ENCODE peak calls at places on chromosomes 12 and 14, in four cellular contexts. One of them, this sample, is unnamed. For H3K4me1 and H3K36me3, the result is how much of the 10 kb centered on the place peaks cover.

GRCh38 chr12:66398931-66399625 is 96.8 kb downstream of the HELB start:
- DNase-seq in left ventricle myocardium inferior: no peak
- DNase-seq in heart right ventricle: no peak
- DNase-seq in CD4-positive, CD25-positive, alpha-beta regulatory T cell: no peak
- DNase-seq in this sample: no peak

GRCh38 chr12:67477682-67478265 is 170.8 kb upstream of the DYRK2 start:
- DNase-seq in left ventricle myocardium inferior: no peak
- DNase-seq in heart right ventricle: no peak
- DNase-seq in CD4-positive, CD25-positive, alpha-beta regulatory T cell: no peak
- DNase-seq in this sample: no peak

GRCh38 chr14:34569750-34570149 is 30.2 kb upstream of the EAPP start:
- DNase-seq in left ventricle myocardium inferior: no peak
- DNase-seq in heart right ventricle: no peak
- DNase-seq in CD4-positive, CD25-positive, alpha-beta regulatory T cell: no peak
- DNase-seq in this sample: no peak

GRCh38 chr12:99059824-99060526 is 414.9 kb downstream of the APAF1 start:
- DNase-seq in left ventricle myocardium inferior: no peak
- DNase-seq in heart right ventricle: peak
- DNase-seq in CD4-positive, CD25-positive, alpha-beta regulatory T cell: no peak
- DNase-seq in this sample: no peak

GRCh38 chr12:93740721-93741120 is 63.5 kb downstream of the CRADD start:
- DNase-seq in left ventricle myocardium inferior: no peak
- DNase-seq in heart right ventricle: no peak
- DNase-seq in CD4-positive, CD25-positive, alpha-beta regulatory T cell: no peak
- DNase-seq in this sample: no peak

GRCh38 chr12:75747572-75747995 is 236.2 kb upstream of the KRR1 start:
- DNase-seq in left ventricle myocardium inferior: no peak
- DNase-seq in heart right ventricle: no peak
- DNase-seq in CD4-positive, CD25-positive, alpha-beta regulatory T cell: no peak
- DNase-seq in this sample: no peak

GRCh38 chr14:57390806-57391562 is 598 bp downstream of the NAA30 start:
- DNase-seq in left ventricle myocardium inferior: peak
- DNase-seq in heart right ventricle: peak
- DNase-seq in CD4-positive, CD25-positive, alpha-beta regulatory T cell: peak
- DNase-seq in this sample: no peak

GRCh38 chr14:105468621-105469241 is 5.9 kb upstream of the CRIP2 start:
- DNase-seq in left ventricle myocardium inferior: peak
- DNase-seq in heart right ventricle: peak
- DNase-seq in CD4-positive, CD25-positive, alpha-beta regulatory T cell: no peak
- DNase-seq in this sample: no peak

GRCh38 chr12:101963703-101964102 is 86.3 kb downstream of the DRAM1 start:
- DNase-seq in left ventricle myocardium inferior: no peak
- DNase-seq in heart right ventricle: peak
- DNase-seq in CD4-positive, CD25-positive, alpha-beta regulatory T cell: no peak
- DNase-seq in this sample: no peak

GRCh38 chr14:69620981-69621380 is 9.6 kb downstream of the SUSD6 start:
- DNase-seq in left ventricle myocardium inferior: no peak
- DNase-seq in heart right ventricle: no peak
- DNase-seq in CD4-positive, CD25-positive, alpha-beta regulatory T cell: no peak
- DNase-seq in this sample: no peak

GRCh38 chr14:69625299-69626131 is 14.1 kb downstream of the SUSD6 start:
- DNase-seq in left ventricle myocardium inferior: peak
- DNase-seq in heart right ventricle: peak
- DNase-seq in CD4-positive, CD25-positive, alpha-beta regulatory T cell: peak
- DNase-seq in this sample: no peak

GRCh38 chr14:69626132-69626500 is 14.7 kb downstream of the SUSD6 start:
- DNase-seq in left ventricle myocardium inferior: no peak
- DNase-seq in heart right ventricle: no peak
- DNase-seq in CD4-positive, CD25-positive, alpha-beta regulatory T cell: no peak
- DNase-seq in this sample: no peak

GRCh38 chr14:69620211-69620611 is 8.8 kb downstream of the SUSD6 start:
- DNase-seq in left ventricle myocardium inferior: no peak
- DNase-seq in heart right ventricle: no peak
- DNase-seq in CD4-positive, CD25-positive, alpha-beta regulatory T cell: peak
- DNase-seq in this sample: no peak

DNA sequence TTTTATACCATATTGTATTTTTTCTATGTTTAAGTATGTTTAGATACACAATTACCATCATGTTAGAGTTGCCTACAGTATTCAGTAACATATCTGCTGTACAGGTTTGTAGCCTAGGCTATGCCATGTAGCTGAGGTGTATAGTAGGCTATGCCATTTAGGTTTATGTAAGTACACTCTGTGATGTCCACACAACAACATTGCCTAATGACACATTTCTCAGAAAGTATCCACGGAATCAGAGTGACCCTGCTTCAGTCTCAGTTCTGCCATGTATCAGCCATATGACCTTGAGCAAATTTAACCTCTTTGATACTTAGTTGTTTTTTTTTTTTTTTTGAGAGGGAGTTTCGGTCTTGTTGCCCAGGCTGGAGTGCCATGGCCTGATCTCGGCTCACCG is 12.7 kb downstream of the SUSD6 start:
- DNase-seq in left ventricle myocardium inferior: no peak
- DNase-seq in heart right ventricle: no peak
- DNase-seq in CD4-positive, CD25-positive, alpha-beta regulatory T cell: no peak
- DNase-seq in this sample: no peak
- H3K4me1 ChIP-seq in left ventricle myocardium inferior: half or more
- H3K4me1 ChIP-seq in heart right ventricle: half or more
- H3K4me1 ChIP-seq in CD4-positive, CD25-positive, alpha-beta regulatory T cell: half or more
- H3K4me1 ChIP-seq in this sample: under half

GRCh38 chr12:50103767-50104321 is at the start of gene GPD1:
- DNase-seq in left ventricle myocardium inferior: peak
- DNase-seq in heart right ventricle: peak
- DNase-seq in CD4-positive, CD25-positive, alpha-beta regulatory T cell: no peak
- DNase-seq in this sample: no peak

GRCh38 chr12:50105913-50106450 is 2.2 kb downstream of the GPD1 start:
- DNase-seq in left ventricle myocardium inferior: no peak
- DNase-seq in heart right ventricle: no peak
- DNase-seq in CD4-positive, CD25-positive, alpha-beta regulatory T cell: no peak
- DNase-seq in this sample: no peak

GRCh38 chr12:50103351-50103750 is 457 bp upstream of the GPD1 start:
- DNase-seq in left ventricle myocardium inferior: no peak
- DNase-seq in heart right ventricle: no peak
- DNase-seq in CD4-positive, CD25-positive, alpha-beta regulatory T cell: no peak
- DNase-seq in this sample: no peak

GRCh38 chr12:50102648-50103309 is 1.0 kb upstream of the GPD1 start:
- DNase-seq in left ventricle myocardium inferior: no peak
- DNase-seq in heart right ventricle: no peak
- DNase-seq in CD4-positive, CD25-positive, alpha-beta regulatory T cell: no peak
- DNase-seq in this sample: no peak

GRCh38 chr12:50104614-50105366 is 982 bp downstream of the GPD1 start:
- DNase-seq in left ventricle myocardium inferior: no peak
- DNase-seq in heart right ventricle: no peak
- DNase-seq in CD4-positive, CD25-positive, alpha-beta regulatory T cell: no peak
- DNase-seq in this sample: no peak
- H3K4me3 ChIP-seq in left ventricle myocardium inferior: peak
- H3K4me3 ChIP-seq in heart right ventricle: no peak
- H3K4me3 ChIP-seq in CD4-positive, CD25-positive, alpha-beta regulatory T cell: no peak
- H3K4me3 ChIP-seq in this sample: no peak

GRCh38 chr14:22842211-22843122 is 6.1 kb downstream of the MMP14 start:
- DNase-seq in left ventricle myocardium inferior: no peak
- DNase-seq in heart right ventricle: no peak
- DNase-seq in CD4-positive, CD25-positive, alpha-beta regulatory T cell: no peak
- DNase-seq in this sample: no peak

GRCh38 chr14:22841311-22841710 is 4.9 kb downstream of the MMP14 start:
- DNase-seq in left ventricle myocardium inferior: no peak
- DNase-seq in heart right ventricle: no peak
- DNase-seq in CD4-positive, CD25-positive, alpha-beta regulatory T cell: no peak
- DNase-seq in this sample: no peak

GRCh38 chr14:22839159-22839779 is 2.9 kb downstream of the MMP14 start:
- DNase-seq in left ventricle myocardium inferior: no peak
- DNase-seq in heart right ventricle: no peak
- DNase-seq in CD4-positive, CD25-positive, alpha-beta regulatory T cell: no peak
- DNase-seq in this sample: no peak

GRCh38 chr14:22843123-22843925 is 6.9 kb downstream of the MMP14 start:
- DNase-seq in left ventricle myocardium inferior: no peak
- DNase-seq in heart right ventricle: no peak
- DNase-seq in CD4-positive, CD25-positive, alpha-beta regulatory T cell: no peak
- DNase-seq in this sample: no peak

GRCh38 chr14:22841769-22842168 is 5.4 kb downstream of the MMP14 start:
- DNase-seq in left ventricle myocardium inferior: no peak
- DNase-seq in heart right ventricle: no peak
- DNase-seq in CD4-positive, CD25-positive, alpha-beta regulatory T cell: no peak
- DNase-seq in this sample: no peak
- H3K36me3 ChIP-seq in left ventricle myocardium inferior: half or more
- H3K36me3 ChIP-seq in heart right ventricle: under half
- H3K36me3 ChIP-seq in CD4-positive, CD25-positive, alpha-beta regulatory T cell: under half
- H3K36me3 ChIP-seq in this sample: under half

GRCh38 chr12:15824516-15824915 is 35.3 kb upstream of the EPS8 start:
- DNase-seq in left ventricle myocardium inferior: no peak
- DNase-seq in heart right ventricle: no peak
- DNase-seq in CD4-positive, CD25-positive, alpha-beta regulatory T cell: no peak
- DNase-seq in this sample: no peak

GRCh38 chr12:15818418-15818817 is 29.2 kb upstream of the EPS8 start:
- DNase-seq in left ventricle myocardium inferior: no peak
- DNase-seq in heart right ventricle: no peak
- DNase-seq in CD4-positive, CD25-positive, alpha-beta regulatory T cell: no peak
- DNase-seq in this sample: no peak

GRCh38 chr12:15819644-15820437 is 30.7 kb upstream of the EPS8 start:
- DNase-seq in left ventricle myocardium inferior: no peak
- DNase-seq in heart right ventricle: no peak
- DNase-seq in CD4-positive, CD25-positive, alpha-beta regulatory T cell: no peak
- DNase-seq in this sample: no peak

GRCh38 chr12:15827136-15827535 is 37.9 kb upstream of the EPS8 start:
- DNase-seq in left ventricle myocardium inferior: no peak
- DNase-seq in heart right ventricle: no peak
- DNase-seq in CD4-positive, CD25-positive, alpha-beta regulatory T cell: no peak
- DNase-seq in this sample: no peak

GRCh38 chr12:15823360-15824128 is 34.4 kb upstream of the EPS8 start:
- DNase-seq in left ventricle myocardium inferior: no peak
- DNase-seq in heart right ventricle: no peak
- DNase-seq in CD4-positive, CD25-positive, alpha-beta regulatory T cell: no peak
- DNase-seq in this sample: peak
- H3K4me1 ChIP-seq in left ventricle myocardium inferior: under half
- H3K4me1 ChIP-seq in heart right ventricle: under half
- H3K4me1 ChIP-seq in CD4-positive, CD25-positive, alpha-beta regulatory T cell: under half
- H3K4me1 ChIP-seq in this sample: under half

GRCh38 chr14:51963164-51963733 is 26.1 kb upstream of the RTRAF start:
- DNase-seq in left ventricle myocardium inferior: no peak
- DNase-seq in heart right ventricle: no peak
- DNase-seq in CD4-positive, CD25-positive, alpha-beta regulatory T cell: no peak
- DNase-seq in this sample: peak
- H3K4me3 ChIP-seq in left ventricle myocardium inferior: peak
- H3K4me3 ChIP-seq in heart right ventricle: peak
- H3K4me3 ChIP-seq in CD4-positive, CD25-positive, alpha-beta regulatory T cell: peak
- H3K4me3 ChIP-seq in this sample: no peak

DNA sequence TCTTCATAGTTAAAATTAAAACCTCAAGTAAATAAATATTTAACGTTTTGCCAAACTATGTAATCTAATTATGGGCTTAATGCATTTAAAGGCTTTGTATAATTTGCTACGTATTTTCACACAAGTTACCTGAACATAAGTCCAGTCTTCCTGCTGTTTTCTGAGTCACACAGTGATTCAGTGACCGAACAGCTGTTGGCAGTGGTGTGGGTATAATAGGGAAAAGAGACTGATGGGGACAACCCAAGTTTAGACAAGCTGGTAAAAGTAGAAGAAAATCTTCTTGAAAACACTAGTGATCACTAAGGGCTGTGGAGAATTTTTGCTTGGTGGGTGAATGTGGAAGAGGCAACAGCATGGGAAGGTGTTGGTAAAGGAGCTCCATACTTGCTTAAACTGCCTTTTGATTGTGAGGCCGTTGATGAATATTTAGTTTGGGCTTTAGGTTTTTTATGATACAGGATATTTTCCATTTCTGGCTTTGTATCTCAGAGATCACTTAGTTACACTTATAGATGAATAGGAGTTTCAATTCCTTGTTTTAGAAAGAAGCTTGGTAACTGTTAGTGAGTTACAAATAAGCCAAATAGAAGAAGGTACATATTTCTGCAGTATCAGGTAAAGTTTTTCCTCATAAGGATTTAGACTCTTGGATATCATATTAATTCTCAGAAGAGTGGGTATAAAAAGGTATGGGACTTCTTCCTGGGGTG is 23.9 kb downstream of the LRRK2 start:
- DNase-seq in left ventricle myocardium inferior: no peak
- DNase-seq in heart right ventricle: no peak
- DNase-seq in CD4-positive, CD25-positive, alpha-beta regulatory T cell: no peak
- DNase-seq in this sample: no peak
- H3K36me3 ChIP-seq in left ventricle myocardium inferior: under half
- H3K36me3 ChIP-seq in heart right ventricle: under half
- H3K36me3 ChIP-seq in CD4-positive, CD25-positive, alpha-beta regulatory T cell: under half
- H3K36me3 ChIP-seq in this sample: under half

GRCh38 chr14:103763730-103764488 is 48.3 kb downstream of the ZFYVE21 start:
- DNase-seq in left ventricle myocardium inferior: no peak
- DNase-seq in heart right ventricle: no peak
- DNase-seq in CD4-positive, CD25-positive, alpha-beta regulatory T cell: no peak
- DNase-seq in this sample: no peak

GRCh38 chr14:103770500-103770899 is 54.9 kb downstream of the ZFYVE21 start:
- DNase-seq in left ventricle myocardium inferior: no peak
- DNase-seq in heart right ventricle: no peak
- DNase-seq in CD4-positive, CD25-positive, alpha-beta regulatory T cell: no peak
- DNase-seq in this sample: no peak

GRCh38 chr14:103770902-103771301 is 55.3 kb downstream of the ZFYVE21 start:
- DNase-seq in left ventricle myocardium inferior: no peak
- DNase-seq in heart right ventricle: no peak
- DNase-seq in CD4-positive, CD25-positive, alpha-beta regulatory T cell: no peak
- DNase-seq in this sample: no peak

GRCh38 chr14:103765526-103765925 is 49.9 kb downstream of the ZFYVE21 start:
- DNase-seq in left ventricle myocardium inferior: no peak
- DNase-seq in heart right ventricle: no peak
- DNase-seq in CD4-positive, CD25-positive, alpha-beta regulatory T cell: no peak
- DNase-seq in this sample: no peak

GRCh38 chr14:103767306-103767894 is 51.8 kb downstream of the ZFYVE21 start:
- DNase-seq in left ventricle myocardium inferior: no peak
- DNase-seq in heart right ventricle: no peak
- DNase-seq in CD4-positive, CD25-positive, alpha-beta regulatory T cell: no peak
- DNase-seq in this sample: no peak
- H3K4me1 ChIP-seq in left ventricle myocardium inferior: under half
- H3K4me1 ChIP-seq in heart right ventricle: under half
- H3K4me1 ChIP-seq in CD4-positive, CD25-positive, alpha-beta regulatory T cell: under half
- H3K4me1 ChIP-seq in this sample: under half

This sample was measured in HAP-1.